ENCODE peak calls at places on chromosomes 2 and 18, in seven cellular contexts. One of them, this sample, is unnamed.

GRCh38 chr2:184371641-184372040 is 226.7 kb upstream of the ZNF804A start:
- DNase-seq in HL-60: no peak
- DNase-seq in PC-3: no peak
- DNase-seq in spleen: no peak
- DNase-seq in CD4-positive, alpha-beta T cell: no peak
- DNase-seq in GM10248: no peak
- DNase-seq in mesothelial cell of epicardium: no peak
- DNase-seq in this sample: no peak

GRCh38 chr2:96073170-96073775 is 38.6 kb upstream of the GPAT2 start:
- DNase-seq in HL-60: no peak
- DNase-seq in PC-3: no peak
- DNase-seq in spleen: peak
- DNase-seq in CD4-positive, alpha-beta T cell: no peak
- DNase-seq in GM10248: no peak
- DNase-seq in mesothelial cell of epicardium: no peak
- DNase-seq in this sample: no peak

GRCh38 chr2:20062615-20063545 is 11.5 kb upstream of the LAPTM4A start:
- DNase-seq in HL-60: no peak
- DNase-seq in PC-3: no peak
- DNase-seq in spleen: no peak
- DNase-seq in CD4-positive, alpha-beta T cell: no peak
- DNase-seq in GM10248: no peak
- DNase-seq in mesothelial cell of epicardium: no peak
- DNase-seq in this sample: no peak

GRCh38 chr18:62088146-62088545 is 98.7 kb downstream of the PIGN start:
- DNase-seq in HL-60: no peak
- DNase-seq in PC-3: no peak
- DNase-seq in spleen: no peak
- DNase-seq in CD4-positive, alpha-beta T cell: no peak
- DNase-seq in GM10248: no peak
- DNase-seq in mesothelial cell of epicardium: no peak
- DNase-seq in this sample: no peak

GRCh38 chr18:5543854-5544389 is at the start of gene EPB41L3:
- DNase-seq in HL-60: peak
- DNase-seq in PC-3: no peak
- DNase-seq in spleen: peak
- DNase-seq in CD4-positive, alpha-beta T cell: no peak
- DNase-seq in GM10248: no peak
- DNase-seq in mesothelial cell of epicardium: peak
- DNase-seq in this sample: peak

GRCh38 chr2:159615187-159615935 is 987 bp downstream of the BAZ2B start:
- DNase-seq in HL-60: peak
- DNase-seq in PC-3: peak
- DNase-seq in spleen: peak
- DNase-seq in CD4-positive, alpha-beta T cell: no peak
- DNase-seq in GM10248: peak
- DNase-seq in mesothelial cell of epicardium: peak
- DNase-seq in this sample: peak

GRCh38 chr2:30694286-30695055 is 112.8 kb downstream of the CAPN13 start:
- DNase-seq in HL-60: no peak
- DNase-seq in PC-3: no peak
- DNase-seq in spleen: no peak
- DNase-seq in CD4-positive, alpha-beta T cell: no peak
- DNase-seq in GM10248: no peak
- DNase-seq in mesothelial cell of epicardium: no peak
- DNase-seq in this sample: peak

GRCh38 chr2:10355471-10356458 is 53.1 kb downstream of the HPCAL1 start:
- DNase-seq in HL-60: no peak
- DNase-seq in PC-3: peak
- DNase-seq in spleen: no peak
- DNase-seq in CD4-positive, alpha-beta T cell: no peak
- DNase-seq in GM10248: no peak
- DNase-seq in mesothelial cell of epicardium: no peak
- DNase-seq in this sample: no peak

GRCh38 chr2:128412181-128412871 is 93.7 kb upstream of the HS6ST1 start:
- DNase-seq in HL-60: no peak
- DNase-seq in PC-3: no peak
- DNase-seq in spleen: peak
- DNase-seq in CD4-positive, alpha-beta T cell: no peak
- DNase-seq in GM10248: no peak
- DNase-seq in mesothelial cell of epicardium: no peak
- DNase-seq in this sample: no peak

GRCh38 chr2:70088508-70089219 is 1.4 kb downstream of the PCBP1 start:
- DNase-seq in HL-60: no peak
- DNase-seq in PC-3: no peak
- DNase-seq in spleen: no peak
- DNase-seq in CD4-positive, alpha-beta T cell: no peak
- DNase-seq in GM10248: no peak
- DNase-seq in mesothelial cell of epicardium: no peak
- DNase-seq in this sample: no peak

GRCh38 chr2:142876423-142876822 is 1.0 kb upstream of the KYNU start:
- DNase-seq in HL-60: no peak
- DNase-seq in PC-3: no peak
- DNase-seq in spleen: no peak
- DNase-seq in CD4-positive, alpha-beta T cell: no peak
- DNase-seq in GM10248: no peak
- DNase-seq in mesothelial cell of epicardium: no peak
- DNase-seq in this sample: no peak

GRCh38 chr2:105330681-105331375 is 1.3 kb upstream of the TGFBRAP1 start:
- DNase-seq in HL-60: no peak
- DNase-seq in PC-3: peak
- DNase-seq in spleen: no peak
- DNase-seq in CD4-positive, alpha-beta T cell: no peak
- DNase-seq in GM10248: no peak
- DNase-seq in mesothelial cell of epicardium: no peak
- DNase-seq in this sample: no peak

GRCh38 chr2:46847185-46847710 is 68.4 kb downstream of the MCFD2 start:
- DNase-seq in HL-60: no peak
- DNase-seq in PC-3: peak
- DNase-seq in spleen: no peak
- DNase-seq in CD4-positive, alpha-beta T cell: no peak
- DNase-seq in GM10248: no peak
- DNase-seq in mesothelial cell of epicardium: peak
- DNase-seq in this sample: no peak

DNA sequence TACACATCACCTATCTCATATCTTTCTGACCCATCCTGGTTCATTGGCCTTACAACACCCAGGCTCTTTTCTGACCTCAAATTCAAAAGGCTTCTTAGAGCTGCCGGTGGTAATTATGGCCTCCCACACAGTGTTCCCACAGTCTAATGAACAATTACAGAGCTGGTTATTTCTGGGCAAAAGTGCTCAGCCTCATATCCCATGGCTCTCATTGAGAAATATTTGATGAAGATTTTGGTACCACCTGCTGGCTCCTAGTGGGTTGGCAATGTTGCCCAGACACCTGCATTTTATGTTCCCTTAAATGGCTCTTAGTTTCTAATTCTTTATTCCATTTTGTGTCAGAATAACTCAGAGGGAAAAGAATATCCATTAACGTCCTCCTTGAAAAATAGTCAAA is 20.1 kb upstream of the SCYGR2 start:
- DNase-seq in HL-60: no peak
- DNase-seq in PC-3: peak
- DNase-seq in spleen: no peak
- DNase-seq in CD4-positive, alpha-beta T cell: no peak
- DNase-seq in GM10248: no peak
- DNase-seq in mesothelial cell of epicardium: no peak
- DNase-seq in this sample: no peak
- TF ChIP-seq CTCF in HL-60: no peak
- TF ChIP-seq CTCF in PC-3: peak
- TF ChIP-seq CTCF in spleen: no peak
- TF ChIP-seq CTCF in CD4-positive, alpha-beta T cell: no peak
- TF ChIP-seq CTCF in GM10248: no peak
- TF ChIP-seq CTCF in mesothelial cell of epicardium: no peak
- TF ChIP-seq CTCF in this sample: no peak

DNA sequence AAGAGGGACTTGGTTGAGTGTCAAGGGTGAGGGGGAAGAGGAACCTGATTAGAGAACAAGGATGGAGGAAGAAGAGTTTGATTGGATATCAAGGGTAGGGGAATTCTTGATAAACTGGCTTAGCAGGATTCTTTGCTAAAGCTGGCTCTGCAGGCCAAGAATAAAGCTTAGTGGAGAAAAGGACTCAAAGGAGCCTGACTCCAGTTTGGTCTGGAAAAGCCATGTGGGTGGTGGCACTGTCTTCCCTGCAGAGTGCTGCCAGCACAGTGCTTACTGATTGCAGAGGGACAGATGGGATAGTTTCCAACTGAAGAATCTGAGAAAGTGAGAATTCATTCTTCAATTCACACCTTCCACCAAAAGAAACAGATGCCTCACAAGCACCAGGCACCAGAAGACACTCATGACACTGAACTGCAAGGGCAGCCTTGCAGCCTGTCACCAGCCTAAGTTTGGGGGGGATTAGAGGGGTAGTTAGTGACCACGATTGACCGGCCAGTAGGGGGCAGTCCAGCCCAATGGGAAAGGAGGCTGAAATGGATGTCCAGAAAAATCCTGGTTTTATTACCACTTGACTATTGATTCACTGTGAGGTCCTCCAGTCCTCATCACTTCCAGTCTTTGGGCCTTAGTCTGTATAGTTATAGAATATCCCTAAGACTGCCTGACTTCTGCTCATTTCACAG is 334.5 kb downstream of the SMAD2 start:
- DNase-seq in HL-60: no peak
- DNase-seq in PC-3: peak
- DNase-seq in spleen: no peak
- DNase-seq in CD4-positive, alpha-beta T cell: no peak
- DNase-seq in GM10248: peak
- DNase-seq in mesothelial cell of epicardium: no peak
- DNase-seq in this sample: no peak
- TF ChIP-seq CTCF in HL-60: no peak
- TF ChIP-seq CTCF in PC-3: peak
- TF ChIP-seq CTCF in spleen: peak
- TF ChIP-seq CTCF in CD4-positive, alpha-beta T cell: no peak
- TF ChIP-seq CTCF in GM10248: peak
- TF ChIP-seq CTCF in mesothelial cell of epicardium: peak
- TF ChIP-seq CTCF in this sample: peak

GRCh38 chr2:18118703-18119102 is 240.2 kb downstream of the KCNS3 start:
- DNase-seq in HL-60: no peak
- DNase-seq in PC-3: peak
- DNase-seq in spleen: no peak
- DNase-seq in CD4-positive, alpha-beta T cell: no peak
- DNase-seq in GM10248: no peak
- DNase-seq in mesothelial cell of epicardium: no peak
- DNase-seq in this sample: no peak
- TF ChIP-seq CTCF in HL-60: no peak
- TF ChIP-seq CTCF in PC-3: no peak
- TF ChIP-seq CTCF in spleen: no peak
- TF ChIP-seq CTCF in CD4-positive, alpha-beta T cell: no peak
- TF ChIP-seq CTCF in GM10248: no peak
- TF ChIP-seq CTCF in mesothelial cell of epicardium: no peak
- TF ChIP-seq CTCF in this sample: no peak

GRCh38 chr2:97995734-97996624 is at the start of gene TMEM131:
- DNase-seq in HL-60: peak
- DNase-seq in PC-3: peak
- DNase-seq in spleen: peak
- DNase-seq in CD4-positive, alpha-beta T cell: peak
- DNase-seq in GM10248: peak
- DNase-seq in mesothelial cell of epicardium: peak
- DNase-seq in this sample: peak
- TF ChIP-seq CTCF in HL-60: no peak
- TF ChIP-seq CTCF in PC-3: no peak
- TF ChIP-seq CTCF in spleen: no peak
- TF ChIP-seq CTCF in CD4-positive, alpha-beta T cell: no peak
- TF ChIP-seq CTCF in GM10248: no peak
- TF ChIP-seq CTCF in mesothelial cell of epicardium: no peak
- TF ChIP-seq CTCF in this sample: no peak

DNA sequence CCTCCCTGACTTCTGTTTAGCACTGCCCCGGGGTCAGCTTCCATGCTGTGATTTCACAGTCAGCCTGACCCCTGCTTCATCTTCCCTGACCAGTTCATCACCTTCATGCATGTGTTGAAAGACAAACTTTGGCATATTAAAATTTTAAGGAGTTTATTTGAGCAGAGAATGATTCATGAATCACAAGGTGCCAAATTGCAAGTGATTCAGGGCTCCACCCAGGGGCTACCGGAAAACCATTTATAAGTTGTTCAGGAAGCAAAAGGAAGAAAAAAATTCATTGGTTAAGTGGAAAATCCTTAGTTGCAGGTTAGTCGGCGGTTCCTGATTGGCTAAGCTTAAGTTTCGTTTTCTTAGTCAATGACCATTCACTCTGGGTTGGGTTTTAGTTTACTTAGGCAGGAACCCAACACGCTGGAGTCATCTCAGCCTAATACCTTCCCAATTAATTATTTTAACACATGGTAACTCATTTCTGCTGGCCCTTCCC is 10.6 kb downstream of the IL1F10 start:
- DNase-seq in HL-60: no peak
- DNase-seq in PC-3: peak
- DNase-seq in spleen: no peak
- DNase-seq in CD4-positive, alpha-beta T cell: no peak
- DNase-seq in GM10248: no peak
- DNase-seq in mesothelial cell of epicardium: no peak
- DNase-seq in this sample: no peak
- TF ChIP-seq CTCF in HL-60: no peak
- TF ChIP-seq CTCF in PC-3: no peak
- TF ChIP-seq CTCF in spleen: no peak
- TF ChIP-seq CTCF in CD4-positive, alpha-beta T cell: no peak
- TF ChIP-seq CTCF in GM10248: no peak
- TF ChIP-seq CTCF in mesothelial cell of epicardium: no peak
- TF ChIP-seq CTCF in this sample: no peak

GRCh38 chr2:103152556-103152955 is 390.7 kb downstream of the TMEM182 start:
- DNase-seq in HL-60: no peak
- DNase-seq in PC-3: no peak
- DNase-seq in spleen: no peak
- DNase-seq in CD4-positive, alpha-beta T cell: no peak
- DNase-seq in GM10248: no peak
- DNase-seq in mesothelial cell of epicardium: no peak
- DNase-seq in this sample: no peak

GRCh38 chr2:103155308-103155707 is 393.5 kb downstream of the TMEM182 start:
- DNase-seq in HL-60: no peak
- DNase-seq in PC-3: no peak
- DNase-seq in spleen: no peak
- DNase-seq in CD4-positive, alpha-beta T cell: no peak
- DNase-seq in GM10248: no peak
- DNase-seq in mesothelial cell of epicardium: no peak
- DNase-seq in this sample: no peak

GRCh38 chr2:103159018-103159417 is 397.2 kb downstream of the TMEM182 start:
- DNase-seq in HL-60: no peak
- DNase-seq in PC-3: no peak
- DNase-seq in spleen: no peak
- DNase-seq in CD4-positive, alpha-beta T cell: no peak
- DNase-seq in GM10248: no peak
- DNase-seq in mesothelial cell of epicardium: no peak
- DNase-seq in this sample: no peak

GRCh38 chr2:103151046-103151445 is 389.2 kb downstream of the TMEM182 start:
- DNase-seq in HL-60: no peak
- DNase-seq in PC-3: no peak
- DNase-seq in spleen: no peak
- DNase-seq in CD4-positive, alpha-beta T cell: no peak
- DNase-seq in GM10248: no peak
- DNase-seq in mesothelial cell of epicardium: no peak
- DNase-seq in this sample: no peak

DNA sequence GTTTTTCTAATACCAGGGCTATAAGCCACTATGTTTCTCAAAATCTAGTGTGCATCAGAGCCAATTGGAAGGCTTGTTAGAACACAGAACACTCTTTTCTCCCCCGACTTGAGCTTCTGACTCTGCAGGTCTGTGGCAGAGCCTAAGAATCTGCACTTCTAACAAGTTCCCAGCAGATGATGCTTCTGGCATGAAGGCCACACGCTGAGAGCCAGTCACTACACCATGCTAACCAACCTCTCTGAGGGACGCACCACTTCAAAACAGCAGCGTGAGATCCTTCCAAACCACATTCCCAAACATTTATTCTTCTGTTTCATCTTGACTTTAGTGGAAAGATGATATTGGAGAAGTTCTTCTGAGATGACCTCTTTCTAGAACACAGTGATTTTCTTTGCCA is 391.7 kb downstream of the TMEM182 start:
- DNase-seq in HL-60: no peak
- DNase-seq in PC-3: no peak
- DNase-seq in spleen: no peak
- DNase-seq in CD4-positive, alpha-beta T cell: no peak
- DNase-seq in GM10248: no peak
- DNase-seq in mesothelial cell of epicardium: no peak
- DNase-seq in this sample: no peak
- TF ChIP-seq CTCF in HL-60: no peak
- TF ChIP-seq CTCF in PC-3: no peak
- TF ChIP-seq CTCF in spleen: no peak
- TF ChIP-seq CTCF in CD4-positive, alpha-beta T cell: no peak
- TF ChIP-seq CTCF in GM10248: no peak
- TF ChIP-seq CTCF in mesothelial cell of epicardium: no peak
- TF ChIP-seq CTCF in this sample: no peak